ENCODE peak calls at places on chromosomes 3 and 15, in eight cellular contexts. O is SJCRH30; R is CD8-positive, alpha-beta T cell; E is Peyer's patch; V is uterus; M is right cardiac atrium; B is iPS DF 6.9; H is GM23338. I is an unnamed sample. For H3K4me1, the result is how much of the 10 kb centered on the place peaks cover.

GRCh38 chr3:187738089-187738399 is 7.2 kb downstream of the BCL6 start:
- DNase-seq in E (no peak), O (no peak), V (no peak), B (no peak), R (no peak), H (no peak), M (no peak), I (no peak)

GRCh38 chr3:126158016-126158911 is 22.1 kb downstream of the ALDH1L1 start:
- DNase-seq in O (no peak), V (no peak), R (no peak), E (no peak), B (no peak), M (no peak), H (no peak), I (no peak)

GRCh38 chr15:49265911-49266310 is 95.9 kb downstream of the GALK2 start:
- DNase-seq in R (no peak), B (no peak), O (peak), H (no peak), M (no peak), E (no peak), V (no peak), I (no peak)

GRCh38 chr3:9937839-9938238 is 4.2 kb downstream of the CRELD1 start:
- DNase-seq in E (no peak), M (no peak), V (no peak), B (no peak), R (no peak), H (no peak), O (no peak), I (no peak)

GRCh38 chr3:178436773-178437172 is 99.5 kb upstream of the KCNMB2 start:
- DNase-seq in H (peak), R (no peak), E (no peak), B (no peak), M (no peak), O (peak), V (peak), I (no peak)

GRCh38 chr15:55151621-55152020 is 45.1 kb downstream of the RSL24D1 start:
- DNase-seq in O (peak), R (no peak), M (no peak), E (no peak), V (no peak), H (no peak), B (no peak), I (no peak)

GRCh38 chr3:155481089-155481488 is 187.6 kb upstream of the STRIT1 start:
- DNase-seq in R (no peak), B (no peak), E (no peak), O (no peak), H (no peak), V (no peak), M (peak), I (no peak)

GRCh38 chr15:74642724-74643367 is 27.2 kb downstream of the CLK3 start:
- DNase-seq in H (peak), R (no peak), V (no peak), M (no peak), O (no peak), E (no peak), B (no peak), I (no peak)

GRCh38 chr3:16113704-16114103 is 60.8 kb upstream of the GALNT15 start:
- DNase-seq in B (no peak), E (no peak), V (no peak), O (no peak), H (no peak), M (no peak), R (no peak), I (no peak)

GRCh38 chr15:71677352-71677751 is 133.0 kb upstream of the NR2E3 start:
- DNase-seq in H (no peak), O (no peak), M (no peak), V (no peak), B (no peak), R (no peak), E (no peak), I (no peak)

GRCh38 chr15:28944286-28944685 is 58.5 kb downstream of the APBA2 start:
- DNase-seq in M (no peak), B (no peak), H (no peak), O (no peak), E (peak), R (no peak), V (no peak), I (no peak)

DNA sequence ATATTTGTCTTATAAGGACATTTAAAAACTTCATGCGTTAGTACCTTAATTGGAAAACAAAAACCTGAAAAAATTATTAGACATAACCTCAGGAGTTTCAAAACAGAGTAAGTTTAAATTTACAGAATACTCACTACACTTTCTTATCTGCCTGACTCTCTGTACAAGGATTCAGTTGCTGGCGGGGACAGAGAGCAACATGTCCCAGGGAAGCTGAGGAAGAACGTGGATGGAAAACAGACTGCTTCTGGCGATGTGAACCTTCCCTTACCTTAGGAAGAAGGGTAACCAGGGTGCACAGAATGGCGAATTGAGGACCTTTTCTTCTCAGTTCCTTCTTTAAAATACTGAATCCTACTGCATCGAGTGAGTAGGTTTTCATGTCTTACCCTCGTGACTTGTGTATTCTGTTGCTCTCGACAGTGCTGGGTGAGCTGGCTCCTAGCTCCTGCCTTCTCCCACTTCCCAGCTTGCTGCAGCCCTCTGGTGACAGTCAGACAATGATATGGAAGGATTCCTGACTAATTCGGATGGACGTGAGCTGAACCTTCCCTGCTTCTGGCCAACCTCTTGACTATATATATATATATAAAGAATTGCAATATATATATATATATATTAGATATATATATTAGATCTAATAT is 178.2 kb downstream of the PDZRN3 start:
- DNase-seq in R (no peak), O (no peak), H (no peak), B (no peak), M (no peak), E (no peak), V (no peak), I (no peak)
- H3K4me1 ChIP-seq in R (under half), O (under half), H (under half), B (under half), M (under half), E (under half), V (under half), I (under half)

GRCh38 chr3:42652611-42653302 is 740 bp upstream of the ZBTB47 start:
- DNase-seq in B (no peak), R (no peak), V (peak), O (no peak), E (peak), H (no peak), M (peak), I (no peak)
- H3K4me1 ChIP-seq in B (under half), R (under half), V (under half), O (under half), E (under half), H (under half), M (under half), I (under half)

DNA sequence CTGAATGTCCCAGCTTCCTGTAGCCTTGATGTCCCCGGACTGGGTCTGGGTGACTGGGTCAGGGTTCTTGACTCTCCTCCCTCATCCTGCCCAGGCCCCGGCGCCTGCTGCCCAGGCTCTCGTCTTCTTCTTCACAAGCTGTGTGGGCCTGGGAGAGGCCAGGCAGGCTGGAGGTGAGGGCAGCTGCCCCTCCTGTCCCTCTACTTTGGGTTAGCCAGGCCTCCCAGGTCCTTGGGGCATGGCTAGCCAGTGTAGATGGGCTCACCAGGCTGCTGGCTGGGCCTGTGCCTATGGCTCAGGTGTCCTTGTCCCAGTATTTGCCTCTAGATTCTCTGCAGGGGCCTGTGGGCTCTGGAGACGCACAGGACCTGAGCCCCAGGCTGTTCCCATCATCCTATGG is 31.8 kb downstream of the TKT start:
- DNase-seq in R (no peak), M (no peak), H (no peak), B (no peak), O (no peak), E (no peak), V (no peak), I (no peak)
- H3K4me1 ChIP-seq in R (under half), M (under half), H (under half), B (under half), O (under half), E (under half), V (under half), I (under half)

GRCh38 chr3:172151610-172152293 is 112.4 kb downstream of the FNDC3B start:
- DNase-seq in H (no peak), B (no peak), E (no peak), O (no peak), V (no peak), R (no peak), M (no peak), I (no peak)

GRCh38 chr3:172150268-172150667 is 110.9 kb downstream of the FNDC3B start:
- DNase-seq in R (no peak), B (no peak), V (no peak), E (no peak), M (no peak), O (no peak), H (no peak), I (no peak)

GRCh38 chr3:172152294-172152649 is 112.9 kb downstream of the FNDC3B start:
- DNase-seq in R (no peak), E (no peak), O (peak), M (no peak), H (no peak), V (no peak), B (no peak), I (no peak)

GRCh38 chr3:172148702-172149565 is 109.6 kb downstream of the FNDC3B start:
- DNase-seq in V (no peak), O (peak), B (no peak), H (no peak), E (no peak), R (no peak), M (no peak), I (no peak)

GRCh38 chr3:172150896-172151295 is 111.5 kb downstream of the FNDC3B start:
- DNase-seq in V (no peak), E (no peak), M (no peak), H (no peak), R (no peak), O (no peak), B (no peak), I (no peak)
- H3K4me1 ChIP-seq in V (under half), E (under half), M (under half), H (half or more), R (under half), O (under half), B (under half), I (under half)

GRCh38 chr3:123102249-123102648 is 35.4 kb downstream of the PDIA5 start:
- DNase-seq in E (no peak), B (no peak), H (no peak), O (no peak), R (no peak), M (no peak), V (no peak), I (no peak)

GRCh38 chr3:123105201-123106189 is 38.7 kb downstream of the PDIA5 start:
- DNase-seq in E (peak), O (no peak), V (no peak), R (no peak), B (no peak), M (no peak), H (no peak), I (no peak)

GRCh38 chr3:123100192-123100776 is 33.5 kb downstream of the PDIA5 start:
- DNase-seq in E (peak), V (no peak), M (no peak), R (no peak), B (no peak), O (peak), H (no peak), I (no peak)

GRCh38 chr3:123104550-123104949 is 37.7 kb downstream of the PDIA5 start:
- DNase-seq in V (no peak), E (no peak), R (no peak), B (no peak), H (no peak), M (no peak), O (peak), I (no peak)

GRCh38 chr3:123102826-123103225 is 36.0 kb downstream of the PDIA5 start:
- DNase-seq in V (no peak), B (no peak), E (no peak), H (no peak), M (no peak), O (no peak), R (no peak), I (no peak)
- H3K4me1 ChIP-seq in V (under half), B (under half), E (under half), H (under half), M (under half), O (half or more), R (under half), I (under half)

DNA sequence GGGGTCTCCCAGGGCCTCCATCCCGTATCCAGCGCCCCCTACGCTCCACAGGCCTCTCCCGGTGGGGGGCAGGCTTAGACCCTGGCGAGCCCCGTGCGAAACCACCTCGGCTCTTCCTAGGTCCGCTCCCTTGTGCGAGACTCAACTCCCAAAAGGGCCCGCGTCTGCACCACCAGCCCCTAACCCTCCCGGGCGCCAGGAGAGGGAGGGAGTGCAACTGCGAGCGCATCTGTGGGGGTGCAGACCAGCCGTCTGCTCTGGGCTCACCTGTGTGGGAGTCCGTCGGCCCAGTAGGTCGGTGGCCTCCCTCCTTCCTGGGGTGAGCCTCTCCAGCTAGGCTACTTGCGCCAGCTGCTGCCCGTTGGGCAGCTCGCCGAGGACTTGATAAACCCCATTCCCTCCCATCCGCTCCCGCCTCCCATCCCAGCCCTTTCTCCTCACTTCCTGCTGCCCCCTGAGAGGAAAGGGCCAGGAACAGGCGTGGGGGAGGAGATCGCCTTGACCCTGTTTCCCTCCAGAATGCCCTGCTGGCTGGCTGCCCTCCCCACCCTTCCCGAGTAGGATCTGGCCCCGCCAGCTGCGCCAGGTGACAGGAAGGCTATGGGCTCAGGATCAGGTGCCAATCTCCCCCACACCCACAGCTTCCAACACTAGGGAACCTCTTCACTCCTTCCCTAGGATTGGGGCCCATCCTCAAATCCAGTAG is at the start of gene HYAL2:
- DNase-seq in V (peak), M (peak), O (no peak), E (no peak), B (no peak), R (no peak), H (peak), I (no peak)
- H3K4me1 ChIP-seq in V (under half), M (under half), O (under half), E (under half), B (under half), R (under half), H (under half), I (under half)

GRCh38 chr3:8529197-8529637 is 27.6 kb downstream of the LMCD1 start:
- DNase-seq in E (no peak), M (peak), H (peak), B (no peak), O (no peak), V (peak), R (no peak), I (no peak)

GRCh38 chr3:8524249-8524648 is 22.6 kb downstream of the LMCD1 start:
- DNase-seq in E (no peak), M (no peak), B (no peak), H (no peak), R (no peak), V (no peak), O (no peak), I (no peak)

GRCh38 chr3:8523041-8523440 is 21.4 kb downstream of the LMCD1 start:
- DNase-seq in E (no peak), M (no peak), B (no peak), H (no peak), V (no peak), O (no peak), R (no peak), I (no peak)

GRCh38 chr3:8524656-8525399 is 23.2 kb downstream of the LMCD1 start:
- DNase-seq in M (no peak), B (no peak), V (no peak), H (no peak), O (no peak), R (no peak), E (no peak), I (no peak)

DNA sequence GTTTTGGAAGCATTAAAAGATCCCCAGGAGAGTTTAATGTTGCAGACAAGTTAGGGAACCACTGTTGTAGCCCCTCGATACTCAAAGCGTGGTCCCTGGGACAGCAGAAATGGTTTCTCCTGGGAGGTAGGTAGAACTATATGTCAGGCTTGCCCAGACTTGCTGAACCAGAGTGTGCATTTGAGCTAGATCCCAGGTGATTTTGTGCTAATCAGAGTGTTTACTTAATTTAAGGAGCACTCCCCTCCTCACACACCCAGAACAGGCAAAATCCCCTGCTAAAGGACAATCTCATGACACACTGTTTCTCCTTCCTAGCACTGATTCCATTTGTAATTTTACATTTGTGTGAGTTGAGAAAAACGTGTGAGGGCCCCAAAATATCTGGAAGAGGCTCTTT is 24.3 kb downstream of the LMCD1 start:
- DNase-seq in O (no peak), B (no peak), R (no peak), V (no peak), E (no peak), H (no peak), M (no peak), I (no peak)
- H3K4me1 ChIP-seq in O (under half), B (under half), R (under half), V (under half), E (under half), H (under half), M (under half), I (under half)

I was measured in CD4-positive, alpha-beta memory T cell.